ENCODE peak calls at places on chromosomes 5 and 9, in nine cellular contexts. One of them, this sample, is unnamed.

GRCh38 chr9:80074439-80074838 is 502.7 kb downstream of the TLE4 start:
- DNase-seq in dorsolateral prefrontal cortex: no peak
- DNase-seq in HFFc6: no peak
- DNase-seq in HL-60: no peak
- DNase-seq in uterus: peak
- DNase-seq in activated CD8-positive, alpha-beta T cell treated with anti-CD3 and anti-CD28 coated beads for 36 hours: no peak
- DNase-seq in ascending aorta: no peak
- DNase-seq in foreskin fibroblast: no peak
- DNase-seq in neural crest cell: no peak
- DNase-seq in this sample: no peak

GRCh38 chr5:148347706-148348105 is 12.3 kb downstream of the SPINK9 start:
- DNase-seq in HL-60: no peak
- DNase-seq in HFFc6: no peak
- DNase-seq in uterus: no peak
- DNase-seq in ascending aorta: no peak
- DNase-seq in foreskin fibroblast: no peak
- DNase-seq in dorsolateral prefrontal cortex: no peak
- DNase-seq in neural crest cell: no peak
- DNase-seq in activated CD8-positive, alpha-beta T cell treated with anti-CD3 and anti-CD28 coated beads for 36 hours: no peak
- DNase-seq in this sample: no peak

GRCh38 chr9:73132034-73132776 is 19.5 kb upstream of the ANXA1 start:
- DNase-seq in ascending aorta: peak
- DNase-seq in HL-60: peak
- DNase-seq in HFFc6: peak
- DNase-seq in foreskin fibroblast: peak
- DNase-seq in neural crest cell: peak
- DNase-seq in activated CD8-positive, alpha-beta T cell treated with anti-CD3 and anti-CD28 coated beads for 36 hours: peak
- DNase-seq in dorsolateral prefrontal cortex: peak
- DNase-seq in uterus: peak
- DNase-seq in this sample: peak

GRCh38 chr5:82068723-82069122 is 96.9 kb downstream of the ATG10 start:
- DNase-seq in HFFc6: no peak
- DNase-seq in activated CD8-positive, alpha-beta T cell treated with anti-CD3 and anti-CD28 coated beads for 36 hours: no peak
- DNase-seq in uterus: no peak
- DNase-seq in HL-60: no peak
- DNase-seq in dorsolateral prefrontal cortex: no peak
- DNase-seq in foreskin fibroblast: no peak
- DNase-seq in ascending aorta: no peak
- DNase-seq in neural crest cell: no peak
- DNase-seq in this sample: no peak

GRCh38 chr5:135826221-135826525 is 8.3 kb upstream of the SLC25A48 start:
- DNase-seq in HL-60: no peak
- DNase-seq in activated CD8-positive, alpha-beta T cell treated with anti-CD3 and anti-CD28 coated beads for 36 hours: no peak
- DNase-seq in HFFc6: no peak
- DNase-seq in uterus: no peak
- DNase-seq in ascending aorta: no peak
- DNase-seq in neural crest cell: no peak
- DNase-seq in dorsolateral prefrontal cortex: no peak
- DNase-seq in foreskin fibroblast: no peak
- DNase-seq in this sample: no peak

GRCh38 chr9:121445986-121446385 is 53.7 kb downstream of the GGTA1 start:
- DNase-seq in neural crest cell: no peak
- DNase-seq in foreskin fibroblast: no peak
- DNase-seq in HL-60: no peak
- DNase-seq in ascending aorta: no peak
- DNase-seq in dorsolateral prefrontal cortex: no peak
- DNase-seq in HFFc6: no peak
- DNase-seq in uterus: no peak
- DNase-seq in activated CD8-positive, alpha-beta T cell treated with anti-CD3 and anti-CD28 coated beads for 36 hours: peak
- DNase-seq in this sample: no peak

GRCh38 chr9:104961238-104961637 is 33.3 kb upstream of the ABCA1 start:
- DNase-seq in HL-60: peak
- DNase-seq in activated CD8-positive, alpha-beta T cell treated with anti-CD3 and anti-CD28 coated beads for 36 hours: peak
- DNase-seq in neural crest cell: no peak
- DNase-seq in uterus: no peak
- DNase-seq in dorsolateral prefrontal cortex: no peak
- DNase-seq in ascending aorta: no peak
- DNase-seq in HFFc6: peak
- DNase-seq in foreskin fibroblast: peak
- DNase-seq in this sample: no peak

GRCh38 chr5:96657068-96657467 is 5.1 kb upstream of the CAST start:
- DNase-seq in dorsolateral prefrontal cortex: no peak
- DNase-seq in neural crest cell: no peak
- DNase-seq in HFFc6: peak
- DNase-seq in foreskin fibroblast: peak
- DNase-seq in ascending aorta: peak
- DNase-seq in HL-60: peak
- DNase-seq in uterus: no peak
- DNase-seq in activated CD8-positive, alpha-beta T cell treated with anti-CD3 and anti-CD28 coated beads for 36 hours: peak
- DNase-seq in this sample: no peak

GRCh38 chr9:37262410-37262809 is 142.0 kb downstream of the ZCCHC7 start:
- DNase-seq in uterus: no peak
- DNase-seq in activated CD8-positive, alpha-beta T cell treated with anti-CD3 and anti-CD28 coated beads for 36 hours: no peak
- DNase-seq in foreskin fibroblast: peak
- DNase-seq in HFFc6: peak
- DNase-seq in dorsolateral prefrontal cortex: no peak
- DNase-seq in neural crest cell: peak
- DNase-seq in ascending aorta: no peak
- DNase-seq in HL-60: no peak
- DNase-seq in this sample: no peak

GRCh38 chr5:172173771-172174170 is 14.3 kb downstream of the STK10 start:
- DNase-seq in foreskin fibroblast: peak
- DNase-seq in uterus: no peak
- DNase-seq in neural crest cell: no peak
- DNase-seq in activated CD8-positive, alpha-beta T cell treated with anti-CD3 and anti-CD28 coated beads for 36 hours: peak
- DNase-seq in dorsolateral prefrontal cortex: no peak
- DNase-seq in HFFc6: peak
- DNase-seq in ascending aorta: no peak
- DNase-seq in HL-60: peak
- DNase-seq in this sample: no peak

GRCh38 chr5:36935805-36936204 is 59.2 kb downstream of the NIPBL start:
- DNase-seq in uterus: no peak
- DNase-seq in foreskin fibroblast: no peak
- DNase-seq in dorsolateral prefrontal cortex: no peak
- DNase-seq in HFFc6: no peak
- DNase-seq in activated CD8-positive, alpha-beta T cell treated with anti-CD3 and anti-CD28 coated beads for 36 hours: no peak
- DNase-seq in HL-60: no peak
- DNase-seq in neural crest cell: no peak
- DNase-seq in ascending aorta: no peak
- DNase-seq in this sample: no peak
- TF ChIP-seq CTCF in uterus: no peak
- TF ChIP-seq CTCF in foreskin fibroblast: no peak
- TF ChIP-seq CTCF in dorsolateral prefrontal cortex: no peak
- TF ChIP-seq CTCF in HFFc6: no peak
- TF ChIP-seq CTCF in activated CD8-positive, alpha-beta T cell treated with anti-CD3 and anti-CD28 coated beads for 36 hours: no peak
- TF ChIP-seq CTCF in HL-60: no peak
- TF ChIP-seq CTCF in neural crest cell: no peak
- TF ChIP-seq CTCF in ascending aorta: no peak
- TF ChIP-seq CTCF in this sample: no peak

GRCh38 chr5:92687793-92688467 is 893.1 kb downstream of the NR2F1-AS1 start:
- DNase-seq in HL-60: no peak
- DNase-seq in HFFc6: peak
- DNase-seq in uterus: no peak
- DNase-seq in dorsolateral prefrontal cortex: no peak
- DNase-seq in foreskin fibroblast: peak
- DNase-seq in activated CD8-positive, alpha-beta T cell treated with anti-CD3 and anti-CD28 coated beads for 36 hours: no peak
- DNase-seq in ascending aorta: no peak
- DNase-seq in neural crest cell: peak
- DNase-seq in this sample: no peak
- TF ChIP-seq CTCF in HL-60: no peak
- TF ChIP-seq CTCF in HFFc6: peak
- TF ChIP-seq CTCF in uterus: peak
- TF ChIP-seq CTCF in dorsolateral prefrontal cortex: peak
- TF ChIP-seq CTCF in foreskin fibroblast: peak
- TF ChIP-seq CTCF in activated CD8-positive, alpha-beta T cell treated with anti-CD3 and anti-CD28 coated beads for 36 hours: no peak
- TF ChIP-seq CTCF in ascending aorta: peak
- TF ChIP-seq CTCF in neural crest cell: peak
- TF ChIP-seq CTCF in this sample: no peak

GRCh38 chr5:138932171-138932810 is 57.2 kb upstream of the LRRTM2 start:
- DNase-seq in HFFc6: no peak
- DNase-seq in HL-60: no peak
- DNase-seq in neural crest cell: no peak
- DNase-seq in activated CD8-positive, alpha-beta T cell treated with anti-CD3 and anti-CD28 coated beads for 36 hours: no peak
- DNase-seq in uterus: no peak
- DNase-seq in ascending aorta: no peak
- DNase-seq in foreskin fibroblast: no peak
- DNase-seq in dorsolateral prefrontal cortex: no peak
- DNase-seq in this sample: no peak
- TF ChIP-seq CTCF in HFFc6: peak
- TF ChIP-seq CTCF in HL-60: no peak
- TF ChIP-seq CTCF in neural crest cell: peak
- TF ChIP-seq CTCF in activated CD8-positive, alpha-beta T cell treated with anti-CD3 and anti-CD28 coated beads for 36 hours: no peak
- TF ChIP-seq CTCF in uterus: no peak
- TF ChIP-seq CTCF in ascending aorta: no peak
- TF ChIP-seq CTCF in foreskin fibroblast: no peak
- TF ChIP-seq CTCF in dorsolateral prefrontal cortex: no peak
- TF ChIP-seq CTCF in this sample: no peak

GRCh38 chr9:82105729-82106128 is 117.2 kb downstream of the SPATA31D1 start:
- DNase-seq in HFFc6: no peak
- DNase-seq in HL-60: no peak
- DNase-seq in activated CD8-positive, alpha-beta T cell treated with anti-CD3 and anti-CD28 coated beads for 36 hours: no peak
- DNase-seq in foreskin fibroblast: no peak
- DNase-seq in neural crest cell: no peak
- DNase-seq in uterus: no peak
- DNase-seq in ascending aorta: no peak
- DNase-seq in dorsolateral prefrontal cortex: no peak
- DNase-seq in this sample: no peak
- TF ChIP-seq CTCF in HFFc6: no peak
- TF ChIP-seq CTCF in HL-60: no peak
- TF ChIP-seq CTCF in activated CD8-positive, alpha-beta T cell treated with anti-CD3 and anti-CD28 coated beads for 36 hours: no peak
- TF ChIP-seq CTCF in foreskin fibroblast: no peak
- TF ChIP-seq CTCF in neural crest cell: no peak
- TF ChIP-seq CTCF in uterus: no peak
- TF ChIP-seq CTCF in ascending aorta: no peak
- TF ChIP-seq CTCF in dorsolateral prefrontal cortex: no peak
- TF ChIP-seq CTCF in this sample: no peak